ENCODE peak calls at places on chromosomes 12 and 14, in seven cellular contexts. C, X, R, D, Q, P and A are unnamed samples.

GRCh38 chr14:79668941-79669340 is 542.4 kb downstream of the DIO2 start:
- DNase-seq in C (no peak), R (no peak), D (no peak), P (no peak), Q (no peak), X (no peak), A (no peak)

GRCh38 chr12:77407951-77408350 is 342.6 kb upstream of the E2F7 start:
- DNase-seq in P (no peak), X (no peak), C (no peak), Q (no peak), R (no peak), D (no peak), A (no peak)

GRCh38 chr14:98974113-98974512 is 297.9 kb downstream of the BCL11B start:
- DNase-seq in C (no peak), R (no peak), X (no peak), Q (no peak), D (no peak), P (no peak), A (no peak)

GRCh38 chr12:68673788-68674187 is 13.0 kb upstream of the NUP107 start:
- DNase-seq in P (no peak), C (no peak), X (no peak), R (no peak), D (no peak), Q (no peak), A (no peak)

GRCh38 chr14:21133896-21134295 is 22.0 kb downstream of the OR5AU1 start:
- DNase-seq in R (no peak), Q (no peak), C (no peak), P (no peak), X (no peak), D (no peak), A (no peak)

GRCh38 chr14:39555749-39556148 is 123.5 kb upstream of the FBXO33 start:
- DNase-seq in X (no peak), Q (no peak), D (no peak), P (no peak), R (no peak), C (no peak), A (no peak)

GRCh38 chr14:96629558-96630222 is 127.5 kb downstream of the PAPOLA start:
- DNase-seq in C (no peak), R (no peak), D (no peak), X (no peak), P (no peak), Q (no peak), A (peak)

GRCh38 chr14:56555921-56556570 is 23.6 kb upstream of the TMEM260 start:
- DNase-seq in Q (no peak), R (peak), X (peak), P (no peak), C (no peak), D (peak), A (peak)

GRCh38 chr14:75702606-75703261 is 41.7 kb downstream of the TTLL5 start:
- DNase-seq in X (no peak), D (peak), Q (no peak), C (no peak), R (no peak), P (peak), A (no peak)

GRCh38 chr12:81502912-81503695 is 256.0 kb downstream of the PPFIA2 start:
- DNase-seq in X (no peak), R (no peak), C (no peak), P (peak), D (peak), Q (no peak), A (no peak)

GRCh38 chr14:50037240-50037639 is 79.1 kb downstream of the VCPKMT start:
- DNase-seq in Q (no peak), R (no peak), X (no peak), P (no peak), D (no peak), C (no peak), A (no peak)

GRCh38 chr12:88658009-88658408 is 77.7 kb upstream of the KITLG start:
- DNase-seq in X (no peak), D (peak), R (peak), Q (no peak), C (no peak), P (no peak), A (no peak)

GRCh38 chr14:102095871-102096568 is 9.2 kb upstream of the HSP90AA1 start:
- DNase-seq in P (no peak), C (no peak), Q (no peak), D (peak), X (no peak), R (no peak), A (no peak)

GRCh38 chr12:53048033-53048779 is 1.7 kb upstream of the TNS2 start:
- DNase-seq in X (no peak), Q (peak), R (no peak), D (no peak), P (peak), C (no peak), A (no peak)

GRCh38 chr14:50037837-50038236 is 78.5 kb downstream of the VCPKMT start:
- DNase-seq in D (no peak), P (peak), C (no peak), X (no peak), Q (no peak), R (no peak), A (peak)

GRCh38 chr14:68580676-68581075 is 212.2 kb downstream of the ZFP36L1 start:
- DNase-seq in C (no peak), D (no peak), R (no peak), X (no peak), P (no peak), Q (no peak), A (no peak)

GRCh38 chr14:61178226-61179060 is 102.7 kb downstream of the TMEM30B start:
- DNase-seq in X (peak), R (peak), C (no peak), Q (no peak), P (peak), D (peak), A (no peak)

GRCh38 chr12:29226621-29227020 is 77.5 kb downstream of the FAR2 start:
- DNase-seq in R (no peak), P (no peak), D (no peak), X (no peak), C (no peak), Q (no peak), A (no peak)

GRCh38 chr14:103141117-103141796 is 18.0 kb downstream of the TNFAIP2 start:
- DNase-seq in Q (peak), D (peak), C (no peak), X (peak), R (peak), P (peak), A (peak)

GRCh38 chr12:105289114-105289904 is 41.2 kb upstream of the C12orf75 start:
- DNase-seq in P (no peak), C (no peak), Q (no peak), X (no peak), D (no peak), R (no peak), A (no peak)

GRCh38 chr12:90234455-90234854 is 525.8 kb upstream of the ATP2B1 start:
- DNase-seq in P (no peak), Q (no peak), R (no peak), D (peak), C (no peak), X (no peak), A (no peak)

GRCh38 chr14:85214471-85214870 is 315.5 kb upstream of the FLRT2 start:
- DNase-seq in P (no peak), Q (no peak), C (no peak), X (no peak), D (peak), R (no peak), A (no peak)

GRCh38 chr14:100025111-100025510 is 40.1 kb upstream of the EVL start:
- DNase-seq in Q (peak), P (no peak), D (peak), R (peak), C (no peak), X (peak), A (peak)

GRCh38 chr12:24605916-24606315 is 343.0 kb downstream of the BCAT1 start:
- DNase-seq in C (no peak), R (no peak), X (no peak), P (no peak), D (no peak), Q (no peak), A (no peak)

DNA sequence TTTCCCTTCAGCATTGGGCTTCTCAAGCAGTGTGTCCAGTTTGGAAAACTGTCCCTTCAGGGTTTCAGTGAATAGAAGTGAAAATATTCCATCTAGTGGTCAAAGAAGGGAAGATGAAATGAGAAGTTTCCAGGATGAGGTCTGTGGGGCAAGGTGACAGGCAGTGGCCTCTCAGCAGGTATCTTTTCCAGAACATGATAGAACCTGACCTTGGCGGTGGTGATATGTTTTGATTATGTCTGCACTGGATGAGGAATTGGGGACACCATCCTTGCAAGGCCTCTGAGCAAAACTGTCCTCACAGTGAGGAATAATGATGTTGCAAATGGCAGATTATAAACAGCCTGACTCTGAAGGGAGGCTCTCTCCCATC is 4.7 kb downstream of the GPX2 start:
- DNase-seq in R (no peak), D (peak), C (no peak), P (no peak), X (no peak), Q (no peak), A (no peak)
- TF ChIP-seq CTCF in R (peak), D (peak), C (peak), P (peak), X (peak), Q (peak), A (no peak)

DNA sequence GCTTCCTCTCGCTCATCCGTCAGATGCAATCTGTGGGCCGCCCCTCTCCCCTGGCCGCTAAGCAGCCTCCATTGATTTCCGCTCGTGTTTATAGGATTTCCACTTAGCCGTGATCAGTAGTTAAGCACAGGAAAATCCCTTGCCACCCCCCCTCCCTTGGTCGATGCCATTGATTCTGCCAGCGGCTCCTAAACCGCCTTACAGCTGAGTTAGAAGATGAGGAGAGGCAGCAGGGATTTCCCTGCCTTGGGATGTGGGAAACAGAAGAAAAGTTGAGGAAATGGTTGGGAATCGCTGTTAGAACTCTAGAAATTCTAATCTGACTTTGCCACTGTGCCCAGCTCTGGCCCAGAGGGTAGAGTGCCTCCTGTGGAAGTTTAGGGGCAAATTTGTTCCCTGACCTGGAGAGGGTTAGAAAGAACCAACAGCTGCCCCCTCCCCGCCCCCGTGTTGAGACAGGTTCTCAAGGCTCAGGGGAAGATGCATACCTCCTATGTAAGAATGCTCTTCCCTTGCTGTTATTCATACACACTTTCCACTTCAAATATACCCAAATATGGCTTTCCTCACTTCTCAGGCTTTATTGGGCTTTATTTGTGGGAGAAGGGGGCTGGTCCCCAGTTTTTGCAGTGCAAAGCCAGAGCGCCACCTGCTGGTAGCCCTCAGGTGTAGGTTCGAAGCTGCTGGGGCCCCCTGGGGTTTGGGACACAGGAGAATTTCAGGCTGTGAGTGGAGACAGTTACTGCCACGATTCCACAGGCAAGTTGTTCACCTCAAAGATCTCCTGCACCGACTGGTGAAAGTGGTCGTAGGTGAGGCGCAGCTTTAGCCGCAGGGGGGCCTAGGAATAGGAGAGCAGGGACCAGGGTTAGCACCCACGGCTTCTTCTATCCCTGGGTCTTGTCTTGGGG is 3.2 kb downstream of the THTPA start:
- DNase-seq in C (peak), Q (peak), D (peak), R (no peak), X (peak), P (no peak), A (peak)
- TF ChIP-seq CTCF in C (peak), Q (peak), D (peak), R (peak), X (peak), P (peak), A (peak)

GRCh38 chr14:95197498-95198010 is 40.2 kb upstream of the DICER1 start:
- DNase-seq in D (no peak), C (no peak), Q (peak), R (no peak), P (no peak), X (no peak), A (no peak)

GRCh38 chr14:95196826-95197497 is 39.6 kb upstream of the DICER1 start:
- DNase-seq in Q (no peak), R (no peak), X (no peak), C (no peak), P (no peak), D (no peak), A (no peak)

GRCh38 chr14:95195031-95195430 is 37.7 kb upstream of the DICER1 start:
- DNase-seq in R (no peak), P (no peak), Q (no peak), X (no peak), C (no peak), D (no peak), A (no peak)

GRCh38 chr14:95198320-95198719 is 41.0 kb upstream of the DICER1 start:
- DNase-seq in P (no peak), C (no peak), X (no peak), Q (no peak), D (no peak), R (no peak), A (no peak)

DNA sequence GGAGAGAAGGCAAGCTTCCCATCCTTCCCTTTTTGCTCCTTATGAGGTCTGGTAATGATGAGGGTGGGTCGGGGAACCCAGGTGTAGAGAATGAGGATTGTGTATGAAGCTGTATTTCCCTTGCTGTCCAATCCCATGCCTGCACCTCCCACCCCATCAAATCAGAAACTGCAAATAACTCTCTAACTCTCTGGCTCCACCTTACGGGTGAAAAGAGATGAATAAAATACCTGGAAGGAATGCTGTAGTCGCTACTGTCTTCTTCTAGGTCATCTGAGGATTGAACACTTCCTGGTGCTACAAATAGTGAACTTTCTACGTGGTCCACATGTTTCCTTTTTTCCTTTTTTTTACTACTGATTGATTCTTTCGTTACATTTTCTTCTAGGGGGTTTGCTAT is 38.9 kb upstream of the DICER1 start:
- DNase-seq in C (no peak), D (no peak), X (no peak), R (peak), P (no peak), Q (no peak), A (peak)
- TF ChIP-seq CTCF in C (peak), D (no peak), X (no peak), R (peak), P (peak), Q (no peak), A (peak)

GRCh38 chr12:74941678-74942077 is 268.0 kb downstream of the KCNC2 start:
- DNase-seq in X (no peak), R (no peak), Q (no peak), D (no peak), C (no peak), P (no peak), A (no peak)

GRCh38 chr12:74945771-74946198 is 263.9 kb downstream of the KCNC2 start:
- DNase-seq in X (no peak), D (no peak), C (no peak), P (no peak), Q (no peak), R (no peak), A (no peak)
- TF ChIP-seq CTCF in X (no peak), D (no peak), C (no peak), P (no peak), Q (no peak), R (no peak), A (no peak)